ENCODE peak calls at places on chromosomes 1 and 21, in seven cellular contexts. C is dermis blood vessel endothelial cell; U is heart right ventricle; Z is stimulated activated naive B cell treated with anti-CD40 and anti-IgM and Interleukin-4, amounts not matched to agents 10 μg/mL and 1 μg/mL and 100 μg/mL, for 72 hours; A is non-pigmented ciliary epithelial cell; X is HTR-8/SVneo; W is psoas muscle. P is an unnamed sample.

GRCh38 chr1:167538657-167539056 is 14.9 kb downstream of the CREG1 start:
- DNase-seq in U (no peak), A (no peak), Z (no peak), X (no peak), C (peak; percentile 16), W (no peak), P (no peak)

GRCh38 chr1:115829023-115829674 is 11.8 kb downstream of the NHLH2 start:
- DNase-seq in X (no peak), U (no peak), A (peak; percentile 82), C (no peak), Z (no peak), W (peak; percentile 17), P (no peak)

GRCh38 chr1:215279682-215280081 is 197.1 kb downstream of the KCNK2 start:
- DNase-seq in C (peak; percentile 68), W (no peak), X (no peak), U (no peak), A (no peak), Z (no peak), P (peak; percentile 14)

GRCh38 chr1:63623952-63624351 is 30.7 kb downstream of the PGM1 start:
- DNase-seq in C (no peak), A (no peak), X (no peak), U (no peak), W (no peak), Z (no peak), P (no peak)

GRCh38 chr1:206979379-206980043 is 9.3 kb upstream of the FCAMR start:
- DNase-seq in W (no peak), Z (no peak), U (no peak), X (peak; percentile 27), C (peak; percentile 36), A (no peak), P (peak; percentile 12)

GRCh38 chr1:230326971-230327891 is 98.9 kb downstream of the PGBD5 start:
- DNase-seq in X (no peak), U (no peak), W (no peak), A (no peak), Z (no peak), C (no peak), P (no peak)

GRCh38 chr21:45039309-45040113 is 34.9 kb upstream of the ADARB1 start:
- DNase-seq in A (no peak), C (no peak), Z (no peak), W (no peak), U (no peak), X (no peak), P (no peak)

GRCh38 chr1:172144445-172145060 is 275.9 kb upstream of the C1orf105 start:
- DNase-seq in X (no peak), U (peak; percentile 67), C (peak; percentile 51), W (peak; percentile 76), A (peak; percentile 80), Z (no peak), P (no peak)

GRCh38 chr1:65189716-65190115 is 41.7 kb downstream of the AK4 start:
- DNase-seq in W (no peak), Z (no peak), X (no peak), C (no peak), A (no peak), U (no peak), P (no peak)

GRCh38 chr21:34986561-34987533 is 62.3 kb downstream of the RUNX1 start:
- DNase-seq in X (peak; percentile 23), U (no peak), W (no peak), C (no peak), A (peak; percentile 90), Z (peak; percentile 74), P (no peak)

GRCh38 chr1:210482936-210483642 is 154.4 kb downstream of the HHAT start:
- DNase-seq in W (no peak), C (no peak), A (no peak), U (no peak), Z (no peak), X (no peak), P (no peak)

GRCh38 chr1:18312961-18313360 is 167.8 kb upstream of the KLHDC7A start:
- DNase-seq in C (no peak), W (no peak), U (no peak), A (no peak), X (no peak), Z (no peak), P (no peak)

GRCh38 chr1:28087614-28088167 is 719 bp downstream of the EYA3 start:
- DNase-seq in X (peak; percentile 24), A (no peak), U (no peak), C (peak; percentile 55), Z (peak; percentile 10), W (no peak), P (no peak)

GRCh38 chr1:23369335-23370013 is at the start of gene ZNF436:
- DNase-seq in X (no peak), A (no peak), U (peak; percentile 83), W (peak; percentile 76), C (peak; percentile 94), Z (peak; percentile 3), P (peak; percentile 94)

GRCh38 chr1:238710697-238711096 is 675.7 kb upstream of the CHRM3 start:
- DNase-seq in X (no peak), A (no peak), W (no peak), C (no peak), U (no peak), Z (no peak), P (no peak)

GRCh38 chr1:25538165-25538860 is 5.1 kb upstream of the LDLRAP1 start:
- DNase-seq in C (no peak), A (no peak), X (no peak), W (no peak), U (no peak), Z (no peak), P (no peak)

GRCh38 chr1:229011022-229011421 is 259.9 kb upstream of the RAB4A start:
- DNase-seq in U (no peak), A (no peak), Z (no peak), W (no peak), X (no peak), C (no peak), P (no peak)

P was measured in dermis microvascular lymphatic vessel endothelial cell.